ENCODE peak calls at places on chromosomes 11 and 22, in six cellular contexts. One of them, this sample, is unnamed. For H3K9me3, the result is how much of the 10 kb centered on the place peaks cover.

GRCh38 chr22:22085702-22086500 is 103.3 kb upstream of the TOP3B start:
- DNase-seq in OCI-LY7: no peak
- DNase-seq in upper lobe of right lung: no peak
- DNase-seq in HAP-1: no peak
- DNase-seq in ovary: no peak
- DNase-seq in HCT116: peak
- DNase-seq in this sample: no peak

GRCh38 chr11:6390718-6391547 is 659 bp downstream of the SMPD1 start:
- DNase-seq in HCT116: no peak
- DNase-seq in ovary: no peak
- DNase-seq in upper lobe of right lung: no peak
- DNase-seq in OCI-LY7: no peak
- DNase-seq in HAP-1: no peak
- DNase-seq in this sample: no peak

GRCh38 chr11:86177319-86177718 is 67.2 kb upstream of the EED start:
- DNase-seq in upper lobe of right lung: no peak
- DNase-seq in HCT116: no peak
- DNase-seq in ovary: no peak
- DNase-seq in OCI-LY7: no peak
- DNase-seq in HAP-1: no peak
- DNase-seq in this sample: no peak

GRCh38 chr11:73213196-73214143 is 4.6 kb upstream of the P2RY2 start:
- DNase-seq in HAP-1: no peak
- DNase-seq in OCI-LY7: no peak
- DNase-seq in HCT116: no peak
- DNase-seq in ovary: peak
- DNase-seq in upper lobe of right lung: peak
- DNase-seq in this sample: no peak

GRCh38 chr11:125082611-125083311 is 19.7 kb downstream of the SLC37A2 start:
- DNase-seq in ovary: peak
- DNase-seq in upper lobe of right lung: no peak
- DNase-seq in OCI-LY7: no peak
- DNase-seq in HCT116: peak
- DNase-seq in HAP-1: no peak
- DNase-seq in this sample: peak

GRCh38 chr22:43173566-43173965 is 13.4 kb downstream of the TTLL12 start:
- DNase-seq in OCI-LY7: no peak
- DNase-seq in ovary: no peak
- DNase-seq in HCT116: no peak
- DNase-seq in HAP-1: no peak
- DNase-seq in upper lobe of right lung: no peak
- DNase-seq in this sample: no peak

GRCh38 chr11:31830406-31830805 is 19.3 kb upstream of the PAX6 start:
- DNase-seq in HAP-1: no peak
- DNase-seq in HCT116: no peak
- DNase-seq in upper lobe of right lung: no peak
- DNase-seq in ovary: no peak
- DNase-seq in OCI-LY7: no peak
- DNase-seq in this sample: no peak

GRCh38 chr22:41902932-41903421 is 11.9 kb downstream of the SHISA8 start:
- DNase-seq in ovary: no peak
- DNase-seq in HCT116: no peak
- DNase-seq in OCI-LY7: no peak
- DNase-seq in upper lobe of right lung: no peak
- DNase-seq in HAP-1: no peak
- DNase-seq in this sample: no peak

GRCh38 chr22:36369922-36370781 is 17.6 kb downstream of the MYH9 start:
- DNase-seq in HCT116: no peak
- DNase-seq in OCI-LY7: peak
- DNase-seq in HAP-1: peak
- DNase-seq in ovary: no peak
- DNase-seq in upper lobe of right lung: peak
- DNase-seq in this sample: peak

GRCh38 chr11:86938900-86939880 is 16.0 kb downstream of the FZD4 start:
- DNase-seq in OCI-LY7: peak
- DNase-seq in HAP-1: peak
- DNase-seq in upper lobe of right lung: no peak
- DNase-seq in ovary: no peak
- DNase-seq in HCT116: peak
- DNase-seq in this sample: peak

GRCh38 chr22:47376322-47376700 is 613.9 kb downstream of the TBC1D22A start:
- DNase-seq in ovary: peak
- DNase-seq in upper lobe of right lung: peak
- DNase-seq in OCI-LY7: no peak
- DNase-seq in HCT116: no peak
- DNase-seq in HAP-1: no peak
- DNase-seq in this sample: no peak

GRCh38 chr22:47374273-47374771 is 611.9 kb downstream of the TBC1D22A start:
- DNase-seq in ovary: peak
- DNase-seq in HCT116: no peak
- DNase-seq in upper lobe of right lung: peak
- DNase-seq in OCI-LY7: no peak
- DNase-seq in HAP-1: no peak
- DNase-seq in this sample: no peak

GRCh38 chr22:47373648-47374272 is 611.3 kb downstream of the TBC1D22A start:
- DNase-seq in HCT116: no peak
- DNase-seq in upper lobe of right lung: no peak
- DNase-seq in ovary: peak
- DNase-seq in HAP-1: no peak
- DNase-seq in OCI-LY7: no peak
- DNase-seq in this sample: no peak

GRCh38 chr22:47375621-47376321 is 613.3 kb downstream of the TBC1D22A start:
- DNase-seq in HAP-1: no peak
- DNase-seq in OCI-LY7: no peak
- DNase-seq in HCT116: no peak
- DNase-seq in ovary: peak
- DNase-seq in upper lobe of right lung: peak
- DNase-seq in this sample: no peak

DNA sequence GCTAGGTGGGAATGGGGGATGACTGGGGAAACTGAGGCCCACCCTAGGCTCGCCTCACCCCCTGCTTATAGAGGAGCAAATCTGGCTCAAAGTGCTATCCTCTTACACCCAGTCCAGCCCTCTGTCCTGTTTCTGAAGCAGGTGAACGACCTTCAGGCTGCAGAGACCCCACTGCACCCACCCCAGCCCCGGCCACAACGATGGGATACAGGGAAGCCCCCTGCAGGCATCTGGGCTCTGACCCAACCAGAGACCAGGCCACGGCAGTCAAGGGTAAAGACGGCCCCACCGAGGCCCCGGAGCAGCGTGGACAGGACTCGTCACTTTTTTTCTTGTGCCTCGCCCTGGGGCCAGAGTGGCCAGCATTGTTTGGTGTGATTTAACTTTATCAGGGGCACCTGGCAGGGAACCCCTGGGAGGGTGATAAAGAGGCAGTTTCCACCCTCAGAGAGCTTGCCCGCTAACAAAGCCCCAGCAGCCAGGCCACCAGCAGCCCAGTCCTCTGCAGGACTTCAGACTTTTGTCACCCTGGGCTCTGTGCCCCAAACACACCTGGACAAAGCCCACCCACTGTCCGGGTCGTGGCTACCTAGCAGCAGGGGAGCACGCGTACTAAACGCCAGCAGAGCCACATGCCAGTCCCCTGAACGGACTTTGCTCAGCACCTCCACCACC is 612.6 kb downstream of the TBC1D22A start:
- DNase-seq in HAP-1: no peak
- DNase-seq in ovary: peak
- DNase-seq in upper lobe of right lung: peak
- DNase-seq in OCI-LY7: no peak
- DNase-seq in HCT116: no peak
- DNase-seq in this sample: no peak
- H3K9me3 ChIP-seq in HAP-1: under half
- H3K9me3 ChIP-seq in ovary: under half
- H3K9me3 ChIP-seq in upper lobe of right lung: under half
- H3K9me3 ChIP-seq in OCI-LY7: under half
- H3K9me3 ChIP-seq in HCT116: under half
- H3K9me3 ChIP-seq in this sample: under half

DNA sequence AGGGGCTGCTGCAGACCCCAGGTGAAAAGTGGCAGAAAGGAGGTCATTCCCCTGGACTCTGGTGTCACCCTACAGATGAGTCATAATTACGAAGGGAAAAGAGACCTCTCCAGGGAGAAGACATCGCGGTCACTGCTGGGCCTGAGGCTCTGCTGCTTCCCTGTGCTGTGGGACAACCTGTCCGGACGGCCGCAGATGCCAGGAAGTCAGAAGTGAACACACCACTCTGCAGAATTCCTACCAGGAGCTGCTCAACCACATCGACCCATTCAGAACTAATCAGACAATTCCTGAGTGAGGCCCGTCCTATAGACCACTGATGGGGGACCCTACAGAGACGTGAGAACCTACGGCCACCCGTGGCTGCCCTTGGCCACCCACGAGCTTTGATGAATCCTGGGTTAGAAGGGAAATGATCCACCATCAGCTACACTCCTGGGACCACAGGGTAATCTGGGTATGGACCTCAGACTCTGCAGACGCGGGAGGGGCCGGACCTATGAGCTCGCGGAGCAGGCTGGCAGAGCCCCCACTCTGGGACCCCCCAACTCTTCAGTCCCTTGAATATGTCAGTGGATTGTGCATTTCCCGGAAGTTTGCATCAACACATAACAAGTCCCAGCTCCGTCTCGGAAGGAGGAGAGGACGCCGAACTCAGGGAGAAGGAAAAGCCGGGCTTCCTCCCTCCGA is 636.7 kb downstream of the BRD1 start:
- DNase-seq in OCI-LY7: no peak
- DNase-seq in ovary: no peak
- DNase-seq in upper lobe of right lung: no peak
- DNase-seq in HAP-1: no peak
- DNase-seq in HCT116: no peak
- DNase-seq in this sample: no peak
- H3K9me3 ChIP-seq in OCI-LY7: under half
- H3K9me3 ChIP-seq in ovary: under half
- H3K9me3 ChIP-seq in upper lobe of right lung: under half
- H3K9me3 ChIP-seq in HAP-1: under half
- H3K9me3 ChIP-seq in HCT116: under half
- H3K9me3 ChIP-seq in this sample: under half

DNA sequence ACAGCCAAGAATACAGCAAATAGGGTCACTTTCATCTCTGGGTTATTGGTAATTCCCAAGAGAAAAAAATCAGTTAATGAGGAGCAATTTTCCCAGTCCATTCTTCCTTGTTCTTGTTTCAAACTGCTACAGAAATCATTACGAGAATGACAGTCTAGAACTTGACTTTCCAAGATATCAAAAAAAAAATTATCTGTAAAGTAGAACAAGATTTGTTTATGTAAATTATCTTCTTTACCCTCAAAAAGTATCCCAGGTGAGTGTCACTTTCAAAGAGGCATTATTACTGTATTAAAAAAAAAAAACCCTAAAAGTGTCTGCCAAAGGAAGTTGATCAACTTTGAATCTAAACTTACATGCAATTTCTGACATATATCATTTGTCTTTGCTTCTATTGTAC is at the start of gene OR5W2:
- DNase-seq in upper lobe of right lung: no peak
- DNase-seq in HCT116: no peak
- DNase-seq in ovary: no peak
- DNase-seq in OCI-LY7: no peak
- DNase-seq in HAP-1: no peak
- DNase-seq in this sample: no peak
- H3K9me3 ChIP-seq in upper lobe of right lung: under half
- H3K9me3 ChIP-seq in HCT116: under half
- H3K9me3 ChIP-seq in ovary: under half
- H3K9me3 ChIP-seq in OCI-LY7: under half
- H3K9me3 ChIP-seq in HAP-1: under half
- H3K9me3 ChIP-seq in this sample: under half

DNA sequence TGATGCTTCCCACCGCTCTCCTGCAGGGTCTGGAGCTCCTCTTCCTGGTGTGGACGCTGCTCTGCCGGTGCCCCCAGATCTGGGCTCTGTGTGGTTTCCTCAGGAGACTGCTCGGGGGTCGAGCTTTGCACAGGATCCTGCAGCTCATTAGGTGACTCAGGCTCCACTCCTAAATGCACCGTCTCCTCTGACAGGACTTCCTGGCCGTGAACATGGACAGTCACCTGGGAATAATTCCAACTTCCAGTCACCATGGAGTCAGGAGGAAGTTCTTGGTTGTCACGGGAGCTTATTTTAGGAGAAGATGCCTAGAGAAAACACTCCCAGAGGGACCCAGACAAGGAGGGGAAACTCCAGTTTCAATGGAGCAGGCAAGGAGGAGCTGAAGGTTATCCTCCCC is 11.9 kb downstream of the ZNF202 start:
- DNase-seq in ovary: no peak
- DNase-seq in HAP-1: no peak
- DNase-seq in HCT116: no peak
- DNase-seq in upper lobe of right lung: no peak
- DNase-seq in OCI-LY7: no peak
- DNase-seq in this sample: no peak
- H3K9me3 ChIP-seq in ovary: under half
- H3K9me3 ChIP-seq in HAP-1: under half
- H3K9me3 ChIP-seq in HCT116: under half
- H3K9me3 ChIP-seq in upper lobe of right lung: under half
- H3K9me3 ChIP-seq in OCI-LY7: under half
- H3K9me3 ChIP-seq in this sample: under half

GRCh38 chr22:49426618-49427266 is 400.9 kb downstream of the BRD1 start:
- DNase-seq in HCT116: no peak
- DNase-seq in OCI-LY7: no peak
- DNase-seq in HAP-1: no peak
- DNase-seq in upper lobe of right lung: no peak
- DNase-seq in ovary: no peak
- DNase-seq in this sample: no peak

GRCh38 chr22:49427341-49427740 is 400.3 kb downstream of the BRD1 start:
- DNase-seq in HCT116: no peak
- DNase-seq in OCI-LY7: no peak
- DNase-seq in ovary: no peak
- DNase-seq in upper lobe of right lung: no peak
- DNase-seq in HAP-1: no peak
- DNase-seq in this sample: no peak

GRCh38 chr22:49426098-49426497 is 401.6 kb downstream of the BRD1 start:
- DNase-seq in HAP-1: no peak
- DNase-seq in OCI-LY7: no peak
- DNase-seq in upper lobe of right lung: no peak
- DNase-seq in ovary: no peak
- DNase-seq in HCT116: no peak
- DNase-seq in this sample: no peak

GRCh38 chr22:49429066-49429465 is 398.6 kb downstream of the BRD1 start:
- DNase-seq in HAP-1: no peak
- DNase-seq in HCT116: no peak
- DNase-seq in OCI-LY7: peak
- DNase-seq in ovary: no peak
- DNase-seq in upper lobe of right lung: no peak
- DNase-seq in this sample: no peak

DNA sequence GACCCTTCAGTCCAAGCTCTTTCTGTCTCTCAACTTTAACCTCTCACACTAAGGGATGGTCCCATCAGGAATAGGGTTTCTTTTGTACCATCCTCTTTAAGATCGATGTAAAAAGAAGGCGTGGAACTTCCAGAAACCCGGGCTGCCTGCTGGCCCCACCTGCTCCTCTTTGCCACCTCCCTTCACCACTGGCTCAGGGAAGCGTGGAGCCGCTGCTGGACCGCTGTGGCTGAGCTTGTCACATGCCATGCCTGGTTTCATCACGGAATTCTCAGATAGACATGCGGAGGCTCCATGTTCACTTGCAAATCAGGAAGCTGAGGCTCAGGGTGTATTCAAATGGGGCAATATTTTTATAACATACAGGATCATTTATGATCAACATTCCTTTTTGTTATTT is 399.7 kb downstream of the BRD1 start:
- DNase-seq in upper lobe of right lung: no peak
- DNase-seq in ovary: no peak
- DNase-seq in HAP-1: no peak
- DNase-seq in OCI-LY7: no peak
- DNase-seq in HCT116: no peak
- DNase-seq in this sample: no peak
- H3K9me3 ChIP-seq in upper lobe of right lung: under half
- H3K9me3 ChIP-seq in ovary: under half
- H3K9me3 ChIP-seq in HAP-1: under half
- H3K9me3 ChIP-seq in OCI-LY7: under half
- H3K9me3 ChIP-seq in HCT116: under half
- H3K9me3 ChIP-seq in this sample: under half

This sample was measured in cardiac muscle cell.